ENCODE peak calls at places on chromosomes 16 and 17, in six cellular contexts. Q, I, Z, U, H and X are unnamed samples. For H3K27me3, the result is how much of the 10 kb centered on the place peaks cover.

GRCh38 chr17:82199496-82199895 is 13.1 kb downstream of the CCDC57 start:
- DNase-seq in Q (no peak), I (no peak), Z (no peak), U (no peak), H (no peak), X (no peak)

GRCh38 chr16:70466812-70467090 is 12.4 kb downstream of the FCSK start:
- DNase-seq in Q (no peak), I (peak), Z (no peak), U (no peak), H (no peak), X (peak)

GRCh38 chr17:17694229-17695081 is 13.2 kb downstream of the RAI1 start:
- DNase-seq in Q (peak), I (peak), Z (peak), U (peak), H (no peak), X (peak)

GRCh38 chr17:79615926-79616325 is 5.1 kb upstream of the RBFOX3 start:
- DNase-seq in Q (peak), I (no peak), Z (peak), U (no peak), H (no peak), X (no peak)

GRCh38 chr16:49859139-49859947 is 3.4 kb upstream of the ZNF423 start:
- DNase-seq in Q (peak), I (peak), Z (peak), U (no peak), H (no peak), X (peak)

GRCh38 chr16:49484454-49484853 is 110.8 kb downstream of the C16orf78 start:
- DNase-seq in Q (peak), I (peak), Z (peak), U (peak), H (no peak), X (peak)

GRCh38 chr16:73092236-73092781 is 44.4 kb upstream of the ZFHX3 start:
- DNase-seq in Q (no peak), I (no peak), Z (no peak), U (no peak), H (no peak), X (no peak)

GRCh38 chr17:79902146-79902791 is 63.0 kb upstream of the CBX4 start:
- DNase-seq in Q (no peak), I (no peak), Z (no peak), U (no peak), H (no peak), X (no peak)

GRCh38 chr16:89320717-89321501 is 103.4 kb downstream of the ZNF778 start:
- DNase-seq in Q (peak), I (no peak), Z (peak), U (no peak), H (no peak), X (peak)

GRCh38 chr17:51371732-51372151 is 111.4 kb downstream of the UTP18 start:
- DNase-seq in Q (no peak), I (no peak), Z (peak), U (no peak), H (no peak), X (peak)

GRCh38 chr16:27408012-27408601 is 6.1 kb downstream of the IL21R start:
- DNase-seq in Q (no peak), I (no peak), Z (no peak), U (no peak), H (no peak), X (no peak)

GRCh38 chr17:44095647-44096496 is 25.3 kb downstream of the G6PC3 start:
- DNase-seq in Q (peak), I (peak), Z (peak), U (no peak), H (peak), X (peak)

GRCh38 chr16:27824786-27825185 is 238.7 kb downstream of the GSG1L start:
- DNase-seq in Q (no peak), I (no peak), Z (no peak), U (no peak), H (no peak), X (no peak)

GRCh38 chr16:25052530-25052929 is 37.4 kb upstream of the ARHGAP17 start:
- DNase-seq in Q (peak), I (no peak), Z (no peak), U (no peak), H (no peak), X (no peak)

GRCh38 chr16:75620326-75621169 is 2.5 kb downstream of the ADAT1 start:
- DNase-seq in Q (no peak), I (no peak), Z (no peak), U (peak), H (no peak), X (no peak)

GRCh38 chr16:57071840-57072541 is 20.4 kb upstream of the CPNE2 start:
- DNase-seq in Q (no peak), I (no peak), Z (no peak), U (no peak), H (no peak), X (no peak)

GRCh38 chr17:17666111-17666714 is 15.0 kb upstream of the RAI1 start:
- DNase-seq in Q (no peak), I (no peak), Z (no peak), U (no peak), H (no peak), X (no peak)

GRCh38 chr16:24204150-24204665 is 51.9 kb upstream of the CACNG3 start:
- DNase-seq in Q (no peak), I (no peak), Z (no peak), U (no peak), H (no peak), X (no peak)

GRCh38 chr17:34163123-34163522 is 92.0 kb upstream of the CCL2 start:
- DNase-seq in Q (no peak), I (no peak), Z (no peak), U (no peak), H (no peak), X (no peak)

GRCh38 chr17:41024702-41025101 is 2.3 kb downstream of the KRTAP1-5 start:
- DNase-seq in Q (no peak), I (no peak), Z (no peak), U (no peak), H (no peak), X (no peak)

GRCh38 chr17:73546770-73547345 is 97.4 kb downstream of the SDK2 start:
- DNase-seq in Q (no peak), I (no peak), Z (peak), U (peak), H (no peak), X (no peak)

GRCh38 chr17:58587713-58588117 is 73.3 kb upstream of the MTMR4 start:
- DNase-seq in Q (peak), I (peak), Z (peak), U (peak), H (no peak), X (peak)

GRCh38 chr16:16176328-16176727 is 47.0 kb downstream of the ABCC6 start:
- DNase-seq in Q (no peak), I (no peak), Z (no peak), U (no peak), H (no peak), X (no peak)

GRCh38 chr17:38897176-38897575 is 27.3 kb downstream of the LASP1 start:
- DNase-seq in Q (peak), I (peak), Z (no peak), U (no peak), H (no peak), X (no peak)

GRCh38 chr17:60392845-60393702 is 1.1 kb upstream of the USP32 start:
- DNase-seq in Q (no peak), I (peak), Z (no peak), U (peak), H (no peak), X (peak)

GRCh38 chr16:11354733-11355574 is 9.7 kb downstream of the RMI2 start:
- DNase-seq in Q (no peak), I (peak), Z (no peak), U (peak), H (peak), X (peak)

GRCh38 chr17:46819906-46820351 is 1.4 kb upstream of the WNT3 start:
- DNase-seq in Q (no peak), I (no peak), Z (peak), U (no peak), H (no peak), X (no peak)

GRCh38 chr17:55416470-55417052 is 5.1 kb downstream of the MMD start:
- DNase-seq in Q (no peak), I (no peak), Z (no peak), U (no peak), H (no peak), X (peak)

GRCh38 chr16:58249780-58250478 is 44.9 kb downstream of the PRSS54 start:
- DNase-seq in Q (peak), I (peak), Z (peak), U (peak), H (no peak), X (peak)

GRCh38 chr17:59688008-59688407 is 19.2 kb downstream of the PTRH2 start:
- DNase-seq in Q (no peak), I (no peak), Z (no peak), U (no peak), H (no peak), X (no peak)

GRCh38 chr16:24013733-24014645 is 178.2 kb downstream of the PRKCB start:
- DNase-seq in Q (no peak), I (no peak), Z (no peak), U (peak), H (no peak), X (no peak)

GRCh38 chr17:67606471-67606870 is 111.3 kb upstream of the NOL11 start:
- DNase-seq in Q (peak), I (no peak), Z (no peak), U (no peak), H (no peak), X (peak)

GRCh38 chr16:715448-716249 is 731 bp downstream of the METRN start:
- DNase-seq in Q (no peak), I (no peak), Z (peak), U (no peak), H (no peak), X (no peak)
- TF ChIP-seq CTCF in Q (no peak), I (no peak), Z (peak), U (peak), H (no peak), X (peak)

GRCh38 chr16:21203155-21203797 is 8.1 kb downstream of the ZP2 start:
- DNase-seq in Q (no peak), I (no peak), Z (no peak), U (no peak), H (no peak), X (no peak)
- H3K27me3 ChIP-seq in Q (under half), I (under half), Z (under half), U (under half), H (under half), X (under half)

GRCh38 chr16:85437161-85438052 is 175.7 kb upstream of the GSE1 start:
- DNase-seq in Q (no peak), I (peak), Z (peak), U (no peak), H (no peak), X (peak)
- H3K27ac ChIP-seq in Q (peak), I (peak), Z (no peak), U (peak), H (no peak), X (no peak)

GRCh38 chr17:32110596-32110995 is 31.7 kb upstream of the RHOT1 start:
- DNase-seq in Q (no peak), I (no peak), Z (no peak), U (no peak), H (no peak), X (no peak)

GRCh38 chr17:32114536-32114935 is 27.8 kb upstream of the RHOT1 start:
- DNase-seq in Q (no peak), I (no peak), Z (no peak), U (no peak), H (no peak), X (no peak)

GRCh38 chr17:32112416-32112815 is 29.9 kb upstream of the RHOT1 start:
- DNase-seq in Q (no peak), I (no peak), Z (no peak), U (no peak), H (no peak), X (no peak)

GRCh38 chr17:32116937-32117336 is 25.4 kb upstream of the RHOT1 start:
- DNase-seq in Q (no peak), I (no peak), Z (no peak), U (no peak), H (no peak), X (no peak)

DNA sequence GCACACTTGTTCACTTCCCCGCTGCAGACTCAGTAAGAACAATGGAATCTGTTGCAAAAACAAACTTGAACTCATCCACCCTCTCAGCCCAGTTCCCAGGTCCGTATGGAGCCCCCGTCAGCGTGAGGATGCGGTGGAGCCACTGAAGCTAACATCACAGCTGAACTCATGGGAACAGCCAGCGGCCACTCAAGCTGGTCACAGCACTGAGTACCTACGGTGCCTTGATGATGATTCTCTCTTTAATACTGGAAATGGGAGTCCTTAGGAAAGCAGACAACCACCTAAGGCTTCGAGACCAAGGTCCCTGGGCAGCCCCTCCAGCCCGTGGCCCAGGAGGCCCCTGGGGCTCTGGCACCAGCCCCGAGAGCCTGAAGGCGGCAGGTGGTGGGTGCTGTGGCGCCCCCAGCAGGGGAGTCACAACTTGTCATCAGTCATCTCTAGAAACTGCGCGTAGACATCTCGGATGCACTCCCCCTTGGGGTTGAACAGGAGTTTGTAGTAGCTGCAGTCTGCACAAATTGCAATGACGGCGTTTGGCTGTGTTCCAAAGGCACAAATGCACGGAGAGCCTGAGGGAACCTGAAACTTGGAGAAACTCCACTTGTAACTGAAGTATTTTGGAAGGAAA is 31.0 kb upstream of the RHOT1 start:
- DNase-seq in Q (peak), I (peak), Z (peak), U (peak), H (peak), X (peak)
- TF ChIP-seq CTCF in Q (peak), I (no peak), Z (peak), U (no peak), H (peak), X (peak)

DNA sequence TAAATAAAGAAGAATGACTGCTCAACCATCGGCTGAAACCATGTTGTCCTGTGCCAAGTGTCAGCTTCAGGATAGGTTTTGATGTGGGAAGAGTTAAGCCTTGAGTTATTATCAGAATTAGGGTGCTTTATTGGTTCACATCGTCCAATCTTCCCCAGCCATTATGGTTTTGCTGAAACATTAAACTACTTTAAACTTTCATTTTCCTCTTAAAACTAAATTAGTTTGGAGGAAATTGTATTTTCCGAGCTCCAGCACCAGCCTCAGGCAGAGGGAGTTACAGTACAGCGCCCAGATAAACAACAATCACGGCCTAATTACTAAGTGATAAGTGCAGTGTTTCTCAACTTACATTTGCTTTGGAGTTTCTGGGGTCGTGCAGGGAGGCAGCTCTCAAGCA is 80.2 kb downstream of the TMEM114 start:
- DNase-seq in Q (no peak), I (no peak), Z (no peak), U (no peak), H (no peak), X (no peak)
- H3K27me3 ChIP-seq in Q (half or more), I (under half), Z (under half), U (under half), H (under half), X (under half)

GRCh38 chr17:78322858-78323455 is 36.9 kb downstream of the SOCS3 start:
- DNase-seq in Q (peak), I (no peak), Z (no peak), U (no peak), H (no peak), X (no peak)
- H3K27ac ChIP-seq in Q (peak), I (peak), Z (no peak), U (peak), H (no peak), X (no peak)